ENCODE peak calls at places on chromosomes 7 and 10, in four cellular contexts. One of them, this sample, is unnamed.

GRCh38 chr7:138878064-138878463 is 80.1 kb upstream of the ATP6V0A4 start:
- DNase-seq in NCI-H2171 treated with DMSO at 0.1 percent for 48 hours: no peak
- DNase-seq in sciatic nerve: no peak
- DNase-seq in NCI-H1105 treated with DMSO at 0.1 percent for 48 hours: no peak
- DNase-seq in this sample: no peak

GRCh38 chr10:35992107-35992506 is 350.0 kb upstream of the FZD8 start:
- DNase-seq in NCI-H2171 treated with DMSO at 0.1 percent for 48 hours: no peak
- DNase-seq in sciatic nerve: no peak
- DNase-seq in NCI-H1105 treated with DMSO at 0.1 percent for 48 hours: no peak
- DNase-seq in this sample: no peak

GRCh38 chr10:61408065-61408464 is 45.1 kb downstream of the TMEM26 start:
- DNase-seq in NCI-H2171 treated with DMSO at 0.1 percent for 48 hours: no peak
- DNase-seq in sciatic nerve: no peak
- DNase-seq in NCI-H1105 treated with DMSO at 0.1 percent for 48 hours: no peak
- DNase-seq in this sample: no peak

GRCh38 chr7:33701927-33702326 is 203.4 kb upstream of the BMPER start:
- DNase-seq in NCI-H2171 treated with DMSO at 0.1 percent for 48 hours: no peak
- DNase-seq in sciatic nerve: no peak
- DNase-seq in NCI-H1105 treated with DMSO at 0.1 percent for 48 hours: no peak
- DNase-seq in this sample: no peak

GRCh38 chr7:142481548-142481947 is 223.7 kb upstream of the PRSS58 start:
- DNase-seq in NCI-H2171 treated with DMSO at 0.1 percent for 48 hours: peak; percentile 87
- DNase-seq in sciatic nerve: no peak
- DNase-seq in NCI-H1105 treated with DMSO at 0.1 percent for 48 hours: no peak
- DNase-seq in this sample: no peak

GRCh38 chr7:36658603-36659516 is 65.4 kb downstream of the AOAH start:
- DNase-seq in NCI-H2171 treated with DMSO at 0.1 percent for 48 hours: peak; percentile 25
- DNase-seq in sciatic nerve: no peak
- DNase-seq in NCI-H1105 treated with DMSO at 0.1 percent for 48 hours: no peak
- DNase-seq in this sample: no peak

GRCh38 chr10:99280472-99280871 is 44.8 kb upstream of the HPSE2 start:
- DNase-seq in NCI-H2171 treated with DMSO at 0.1 percent for 48 hours: no peak
- DNase-seq in sciatic nerve: no peak
- DNase-seq in NCI-H1105 treated with DMSO at 0.1 percent for 48 hours: no peak
- DNase-seq in this sample: no peak

GRCh38 chr7:148925836-148926235 is 41.7 kb upstream of the EZH2 start:
- DNase-seq in NCI-H2171 treated with DMSO at 0.1 percent for 48 hours: no peak
- DNase-seq in sciatic nerve: no peak
- DNase-seq in NCI-H1105 treated with DMSO at 0.1 percent for 48 hours: no peak
- DNase-seq in this sample: no peak

GRCh38 chr7:131553906-131554305 is 2.5 kb downstream of the PODXL start:
- DNase-seq in NCI-H2171 treated with DMSO at 0.1 percent for 48 hours: no peak
- DNase-seq in sciatic nerve: no peak
- DNase-seq in NCI-H1105 treated with DMSO at 0.1 percent for 48 hours: no peak
- DNase-seq in this sample: no peak

GRCh38 chr7:73521636-73522080 is 435 bp downstream of the BAZ1B start:
- DNase-seq in NCI-H2171 treated with DMSO at 0.1 percent for 48 hours: peak; percentile 40
- DNase-seq in sciatic nerve: no peak
- DNase-seq in NCI-H1105 treated with DMSO at 0.1 percent for 48 hours: peak; percentile 60
- DNase-seq in this sample: no peak

GRCh38 chr7:116630932-116631449 is 41.0 kb upstream of the MET start:
- DNase-seq in NCI-H2171 treated with DMSO at 0.1 percent for 48 hours: peak; percentile 3
- DNase-seq in sciatic nerve: no peak
- DNase-seq in NCI-H1105 treated with DMSO at 0.1 percent for 48 hours: no peak
- DNase-seq in this sample: no peak

GRCh38 chr7:24505968-24506367 is 67.3 kb upstream of the PALS2 start:
- DNase-seq in NCI-H2171 treated with DMSO at 0.1 percent for 48 hours: no peak
- DNase-seq in sciatic nerve: no peak
- DNase-seq in NCI-H1105 treated with DMSO at 0.1 percent for 48 hours: no peak
- DNase-seq in this sample: no peak

GRCh38 chr10:93503075-93503474 is 6.7 kb downstream of the CEP55 start:
- DNase-seq in NCI-H2171 treated with DMSO at 0.1 percent for 48 hours: no peak
- DNase-seq in sciatic nerve: no peak
- DNase-seq in NCI-H1105 treated with DMSO at 0.1 percent for 48 hours: no peak
- DNase-seq in this sample: no peak

GRCh38 chr10:79628988-79629954 is 18.5 kb downstream of the SFTPA1 start:
- DNase-seq in NCI-H2171 treated with DMSO at 0.1 percent for 48 hours: no peak
- DNase-seq in sciatic nerve: no peak
- DNase-seq in NCI-H1105 treated with DMSO at 0.1 percent for 48 hours: no peak
- DNase-seq in this sample: no peak

GRCh38 chr10:71239946-71240795 is 27.8 kb downstream of the UNC5B start:
- DNase-seq in NCI-H2171 treated with DMSO at 0.1 percent for 48 hours: no peak
- DNase-seq in sciatic nerve: no peak
- DNase-seq in NCI-H1105 treated with DMSO at 0.1 percent for 48 hours: no peak
- DNase-seq in this sample: peak; percentile 56

GRCh38 chr10:78361031-78361430 is 327.4 kb downstream of the RPS24 start:
- DNase-seq in NCI-H2171 treated with DMSO at 0.1 percent for 48 hours: no peak
- DNase-seq in sciatic nerve: no peak
- DNase-seq in NCI-H1105 treated with DMSO at 0.1 percent for 48 hours: no peak
- DNase-seq in this sample: no peak

GRCh38 chr10:46287846-46288480 is 1.2 kb downstream of the ANTXRL start:
- DNase-seq in NCI-H2171 treated with DMSO at 0.1 percent for 48 hours: no peak
- DNase-seq in sciatic nerve: peak; percentile 17
- DNase-seq in NCI-H1105 treated with DMSO at 0.1 percent for 48 hours: no peak
- DNase-seq in this sample: no peak

GRCh38 chr10:18822156-18822555 is 162.9 kb downstream of the ARL5B start:
- DNase-seq in NCI-H2171 treated with DMSO at 0.1 percent for 48 hours: no peak
- DNase-seq in sciatic nerve: no peak
- DNase-seq in NCI-H1105 treated with DMSO at 0.1 percent for 48 hours: no peak
- DNase-seq in this sample: no peak

GRCh38 chr7:33743594-33743993 is 161.7 kb upstream of the BMPER start:
- DNase-seq in NCI-H2171 treated with DMSO at 0.1 percent for 48 hours: no peak
- DNase-seq in sciatic nerve: no peak
- DNase-seq in NCI-H1105 treated with DMSO at 0.1 percent for 48 hours: no peak
- DNase-seq in this sample: no peak

GRCh38 chr10:95742529-95742884 is 13.5 kb upstream of the ENTPD1 start:
- DNase-seq in NCI-H2171 treated with DMSO at 0.1 percent for 48 hours: no peak
- DNase-seq in sciatic nerve: no peak
- DNase-seq in NCI-H1105 treated with DMSO at 0.1 percent for 48 hours: peak; percentile 61
- DNase-seq in this sample: no peak

GRCh38 chr10:130407052-130407451 is 270.9 kb downstream of the GLRX3 start:
- DNase-seq in NCI-H2171 treated with DMSO at 0.1 percent for 48 hours: no peak
- DNase-seq in sciatic nerve: no peak
- DNase-seq in NCI-H1105 treated with DMSO at 0.1 percent for 48 hours: no peak
- DNase-seq in this sample: no peak

GRCh38 chr7:132030161-132030568 is 473.7 kb upstream of the PODXL start:
- DNase-seq in NCI-H2171 treated with DMSO at 0.1 percent for 48 hours: peak; percentile 16
- DNase-seq in sciatic nerve: no peak
- DNase-seq in NCI-H1105 treated with DMSO at 0.1 percent for 48 hours: peak; percentile 90
- DNase-seq in this sample: peak; percentile 48

GRCh38 chr7:151088019-151088855 is 2.0 kb downstream of the AGAP3 start:
- DNase-seq in NCI-H2171 treated with DMSO at 0.1 percent for 48 hours: peak; percentile 60
- DNase-seq in sciatic nerve: no peak
- DNase-seq in NCI-H1105 treated with DMSO at 0.1 percent for 48 hours: peak; percentile 5
- DNase-seq in this sample: no peak

GRCh38 chr10:5440206-5440605 is 27.8 kb downstream of the NET1 start:
- DNase-seq in NCI-H2171 treated with DMSO at 0.1 percent for 48 hours: no peak
- DNase-seq in sciatic nerve: no peak
- DNase-seq in NCI-H1105 treated with DMSO at 0.1 percent for 48 hours: no peak
- DNase-seq in this sample: no peak

GRCh38 chr10:30041394-30042105 is 17.8 kb downstream of the JCAD start:
- DNase-seq in NCI-H2171 treated with DMSO at 0.1 percent for 48 hours: no peak
- DNase-seq in sciatic nerve: no peak
- DNase-seq in NCI-H1105 treated with DMSO at 0.1 percent for 48 hours: no peak
- DNase-seq in this sample: no peak

GRCh38 chr10:14566498-14566897 is 208.2 kb downstream of the FAM107B start:
- DNase-seq in NCI-H2171 treated with DMSO at 0.1 percent for 48 hours: no peak
- DNase-seq in sciatic nerve: no peak
- DNase-seq in NCI-H1105 treated with DMSO at 0.1 percent for 48 hours: no peak
- DNase-seq in this sample: no peak

GRCh38 chr7:149606826-149607225 is 109.2 kb upstream of the ZNF746 start:
- DNase-seq in NCI-H2171 treated with DMSO at 0.1 percent for 48 hours: no peak
- DNase-seq in sciatic nerve: no peak
- DNase-seq in NCI-H1105 treated with DMSO at 0.1 percent for 48 hours: no peak
- DNase-seq in this sample: no peak

GRCh38 chr7:111735661-111736323 is 173.5 kb upstream of the IMMP2L start:
- DNase-seq in NCI-H2171 treated with DMSO at 0.1 percent for 48 hours: peak; percentile 87
- DNase-seq in sciatic nerve: peak; percentile 66
- DNase-seq in NCI-H1105 treated with DMSO at 0.1 percent for 48 hours: peak; percentile 62
- DNase-seq in this sample: peak; percentile 49

GRCh38 chr7:50646069-50646468 is 80.9 kb upstream of the DDC start:
- DNase-seq in NCI-H2171 treated with DMSO at 0.1 percent for 48 hours: no peak
- DNase-seq in sciatic nerve: no peak
- DNase-seq in NCI-H1105 treated with DMSO at 0.1 percent for 48 hours: no peak
- DNase-seq in this sample: no peak

GRCh38 chr10:62153191-62153590 is 115.5 kb downstream of the RTKN2 start:
- DNase-seq in NCI-H2171 treated with DMSO at 0.1 percent for 48 hours: no peak
- DNase-seq in sciatic nerve: no peak
- DNase-seq in NCI-H1105 treated with DMSO at 0.1 percent for 48 hours: no peak
- DNase-seq in this sample: no peak

GRCh38 chr7:35624299-35625186 is 70.4 kb downstream of the HERPUD2 start:
- DNase-seq in NCI-H2171 treated with DMSO at 0.1 percent for 48 hours: peak; percentile 77
- DNase-seq in sciatic nerve: no peak
- DNase-seq in NCI-H1105 treated with DMSO at 0.1 percent for 48 hours: peak; percentile 46
- DNase-seq in this sample: no peak

GRCh38 chr10:117892681-117893220 is 154.0 kb downstream of the RAB11FIP2 start:
- DNase-seq in NCI-H2171 treated with DMSO at 0.1 percent for 48 hours: no peak
- DNase-seq in sciatic nerve: no peak
- DNase-seq in NCI-H1105 treated with DMSO at 0.1 percent for 48 hours: no peak
- DNase-seq in this sample: no peak

GRCh38 chr10:43861966-43862751 is 213.5 kb upstream of the ZNF32 start:
- DNase-seq in NCI-H2171 treated with DMSO at 0.1 percent for 48 hours: no peak
- DNase-seq in sciatic nerve: peak; percentile 51
- DNase-seq in NCI-H1105 treated with DMSO at 0.1 percent for 48 hours: no peak
- DNase-seq in this sample: no peak

GRCh38 chr10:70588852-70589570 is 13.5 kb downstream of the PRF1 start:
- DNase-seq in NCI-H2171 treated with DMSO at 0.1 percent for 48 hours: no peak
- DNase-seq in sciatic nerve: no peak
- DNase-seq in NCI-H1105 treated with DMSO at 0.1 percent for 48 hours: no peak
- DNase-seq in this sample: no peak

GRCh38 chr7:102272075-102272916 is 14.4 kb upstream of the SH2B2 start:
- DNase-seq in NCI-H2171 treated with DMSO at 0.1 percent for 48 hours: peak; percentile 29
- DNase-seq in sciatic nerve: peak; percentile 90
- DNase-seq in NCI-H1105 treated with DMSO at 0.1 percent for 48 hours: peak; percentile 41
- DNase-seq in this sample: no peak

GRCh38 chr10:75475470-75476182 is 44.2 kb downstream of the LRMDA start:
- DNase-seq in NCI-H2171 treated with DMSO at 0.1 percent for 48 hours: no peak
- DNase-seq in sciatic nerve: no peak
- DNase-seq in NCI-H1105 treated with DMSO at 0.1 percent for 48 hours: no peak
- DNase-seq in this sample: no peak

GRCh38 chr7:1679966-1680730 is 10.1 kb downstream of the ELFN1 start:
- DNase-seq in NCI-H2171 treated with DMSO at 0.1 percent for 48 hours: no peak
- DNase-seq in sciatic nerve: peak; percentile 43
- DNase-seq in NCI-H1105 treated with DMSO at 0.1 percent for 48 hours: no peak
- DNase-seq in this sample: no peak

This sample was measured in DMS 273 treated with DMSO at 0.1 percent for 48 hours.